ENCODE peak calls at places on chromosomes 4 and X, in nine cellular contexts. One of them, this sample, is unnamed.

GRCh38 chr4:143292858-143293257 is 43.8 kb upstream of the GAB1 start:
- DNase-seq in CD4-positive, alpha-beta T cell: no peak
- DNase-seq in GM12865: no peak
- DNase-seq in right atrium auricular region: no peak
- DNase-seq in Peyer's patch: no peak
- DNase-seq in kidney: no peak
- DNase-seq in endodermal cell: no peak
- DNase-seq in A549: no peak
- DNase-seq in H1: no peak
- DNase-seq in this sample: no peak

GRCh38 chr4:1512081-1512737 is 106.0 kb upstream of the NKX1-1 start:
- DNase-seq in right atrium auricular region: no peak
- DNase-seq in kidney: peak
- DNase-seq in A549: no peak
- DNase-seq in Peyer's patch: no peak
- DNase-seq in CD4-positive, alpha-beta T cell: no peak
- DNase-seq in GM12865: no peak
- DNase-seq in H1: no peak
- DNase-seq in endodermal cell: no peak
- DNase-seq in this sample: no peak

GRCh38 chr4:41124916-41125548 is 89.3 kb downstream of the APBB2 start:
- DNase-seq in A549: no peak
- DNase-seq in H1: peak
- DNase-seq in endodermal cell: peak
- DNase-seq in right atrium auricular region: no peak
- DNase-seq in GM12865: no peak
- DNase-seq in kidney: no peak
- DNase-seq in Peyer's patch: no peak
- DNase-seq in CD4-positive, alpha-beta T cell: no peak
- DNase-seq in this sample: no peak

GRCh38 chrX:76454456-76454927 is 27.0 kb downstream of the MAGEE1 start:
- DNase-seq in CD4-positive, alpha-beta T cell: no peak
- DNase-seq in Peyer's patch: no peak
- DNase-seq in endodermal cell: peak
- DNase-seq in GM12865: peak
- DNase-seq in kidney: no peak
- DNase-seq in A549: no peak
- DNase-seq in right atrium auricular region: no peak
- DNase-seq in H1: no peak
- DNase-seq in this sample: no peak

GRCh38 chr4:88938138-88938537 is 118.8 kb downstream of the FAM13A start:
- DNase-seq in H1: no peak
- DNase-seq in CD4-positive, alpha-beta T cell: no peak
- DNase-seq in kidney: no peak
- DNase-seq in right atrium auricular region: no peak
- DNase-seq in endodermal cell: no peak
- DNase-seq in A549: no peak
- DNase-seq in GM12865: no peak
- DNase-seq in Peyer's patch: no peak
- DNase-seq in this sample: no peak

GRCh38 chrX:723781-724180 is 93.2 kb downstream of the SHOX start:
- DNase-seq in A549: no peak
- DNase-seq in CD4-positive, alpha-beta T cell: no peak
- DNase-seq in H1: no peak
- DNase-seq in GM12865: no peak
- DNase-seq in Peyer's patch: no peak
- DNase-seq in endodermal cell: no peak
- DNase-seq in right atrium auricular region: no peak
- DNase-seq in kidney: no peak
- DNase-seq in this sample: no peak

GRCh38 chr4:132540797-132541196 is 608.3 kb upstream of the PCDH10 start:
- DNase-seq in H1: no peak
- DNase-seq in CD4-positive, alpha-beta T cell: no peak
- DNase-seq in endodermal cell: no peak
- DNase-seq in kidney: no peak
- DNase-seq in A549: no peak
- DNase-seq in Peyer's patch: no peak
- DNase-seq in GM12865: no peak
- DNase-seq in right atrium auricular region: no peak
- DNase-seq in this sample: no peak

GRCh38 chr4:82948647-82949204 is 48.2 kb downstream of the THAP9 start:
- DNase-seq in endodermal cell: no peak
- DNase-seq in A549: no peak
- DNase-seq in GM12865: no peak
- DNase-seq in kidney: no peak
- DNase-seq in CD4-positive, alpha-beta T cell: no peak
- DNase-seq in H1: no peak
- DNase-seq in Peyer's patch: no peak
- DNase-seq in right atrium auricular region: no peak
- DNase-seq in this sample: no peak

GRCh38 chr4:138659640-138660325 is 355.8 kb upstream of the NOCT start:
- DNase-seq in right atrium auricular region: no peak
- DNase-seq in CD4-positive, alpha-beta T cell: no peak
- DNase-seq in Peyer's patch: no peak
- DNase-seq in H1: peak
- DNase-seq in kidney: no peak
- DNase-seq in endodermal cell: peak
- DNase-seq in GM12865: no peak
- DNase-seq in A549: no peak
- DNase-seq in this sample: no peak

DNA sequence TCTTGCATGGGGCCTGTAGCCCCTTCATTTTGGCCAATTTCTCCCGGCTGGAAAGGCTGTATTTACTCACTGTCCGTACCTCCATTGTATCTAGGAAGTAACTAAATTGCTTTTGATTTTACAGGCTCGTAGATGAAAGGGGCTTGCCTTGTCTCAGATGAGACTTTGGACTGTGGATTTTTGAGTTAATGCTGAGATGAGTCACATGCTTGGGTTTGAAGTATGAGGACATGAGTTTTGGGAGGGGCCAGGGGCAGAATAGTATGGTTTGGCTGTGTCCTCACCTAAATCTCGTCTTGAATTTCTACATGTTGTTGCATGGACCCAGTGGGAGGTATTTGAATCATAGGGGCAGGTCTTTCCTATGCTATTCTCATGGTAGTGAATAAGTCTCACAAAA is 407.6 kb upstream of the NDST3 start:
- DNase-seq in H1: no peak
- DNase-seq in CD4-positive, alpha-beta T cell: no peak
- DNase-seq in right atrium auricular region: no peak
- DNase-seq in Peyer's patch: no peak
- DNase-seq in kidney: no peak
- DNase-seq in A549: no peak
- DNase-seq in endodermal cell: no peak
- DNase-seq in GM12865: no peak
- DNase-seq in this sample: no peak
- TF ChIP-seq CTCF in H1: no peak
- TF ChIP-seq CTCF in CD4-positive, alpha-beta T cell: no peak
- TF ChIP-seq CTCF in right atrium auricular region: no peak
- TF ChIP-seq CTCF in Peyer's patch: no peak
- TF ChIP-seq CTCF in kidney: no peak
- TF ChIP-seq CTCF in A549: no peak
- TF ChIP-seq CTCF in endodermal cell: no peak
- TF ChIP-seq CTCF in GM12865: no peak
- TF ChIP-seq CTCF in this sample: no peak

DNA sequence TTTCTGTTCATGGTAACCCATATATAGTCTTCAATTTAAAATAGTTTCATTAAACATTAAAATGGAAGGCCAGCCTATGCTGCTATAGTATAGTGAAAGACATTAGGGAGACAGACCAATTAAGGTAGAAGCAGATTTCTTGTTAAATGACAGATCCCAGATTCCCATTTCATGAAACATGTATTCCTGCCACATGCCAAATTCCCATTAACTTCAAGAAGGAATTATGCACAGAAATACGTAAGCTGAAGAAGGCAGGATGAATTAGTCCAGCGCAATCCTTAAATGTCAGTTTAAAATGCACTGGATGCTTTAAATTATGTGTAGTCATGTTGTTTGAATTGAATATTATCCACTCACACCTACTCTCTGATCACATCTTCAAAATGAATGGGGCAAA is 424.9 kb downstream of the SH2D1A start:
- DNase-seq in endodermal cell: no peak
- DNase-seq in right atrium auricular region: no peak
- DNase-seq in kidney: no peak
- DNase-seq in H1: no peak
- DNase-seq in GM12865: no peak
- DNase-seq in Peyer's patch: no peak
- DNase-seq in A549: no peak
- DNase-seq in CD4-positive, alpha-beta T cell: no peak
- DNase-seq in this sample: no peak
- TF ChIP-seq CTCF in endodermal cell: no peak
- TF ChIP-seq CTCF in right atrium auricular region: no peak
- TF ChIP-seq CTCF in kidney: no peak
- TF ChIP-seq CTCF in H1: no peak
- TF ChIP-seq CTCF in GM12865: no peak
- TF ChIP-seq CTCF in Peyer's patch: no peak
- TF ChIP-seq CTCF in A549: no peak
- TF ChIP-seq CTCF in CD4-positive, alpha-beta T cell: no peak
- TF ChIP-seq CTCF in this sample: no peak

GRCh38 chr4:154511990-154512389 is 20.4 kb upstream of the DCHS2 start:
- DNase-seq in GM12865: no peak
- DNase-seq in Peyer's patch: no peak
- DNase-seq in kidney: no peak
- DNase-seq in right atrium auricular region: no peak
- DNase-seq in endodermal cell: no peak
- DNase-seq in A549: no peak
- DNase-seq in CD4-positive, alpha-beta T cell: no peak
- DNase-seq in H1: no peak
- DNase-seq in this sample: no peak

GRCh38 chr4:154507170-154507569 is 15.6 kb upstream of the DCHS2 start:
- DNase-seq in Peyer's patch: no peak
- DNase-seq in endodermal cell: no peak
- DNase-seq in right atrium auricular region: no peak
- DNase-seq in A549: no peak
- DNase-seq in kidney: no peak
- DNase-seq in GM12865: no peak
- DNase-seq in CD4-positive, alpha-beta T cell: no peak
- DNase-seq in H1: no peak
- DNase-seq in this sample: no peak

GRCh38 chr4:154503598-154503997 is 12.0 kb upstream of the DCHS2 start:
- DNase-seq in CD4-positive, alpha-beta T cell: no peak
- DNase-seq in endodermal cell: no peak
- DNase-seq in A549: peak
- DNase-seq in right atrium auricular region: no peak
- DNase-seq in Peyer's patch: no peak
- DNase-seq in kidney: no peak
- DNase-seq in H1: no peak
- DNase-seq in GM12865: no peak
- DNase-seq in this sample: no peak

DNA sequence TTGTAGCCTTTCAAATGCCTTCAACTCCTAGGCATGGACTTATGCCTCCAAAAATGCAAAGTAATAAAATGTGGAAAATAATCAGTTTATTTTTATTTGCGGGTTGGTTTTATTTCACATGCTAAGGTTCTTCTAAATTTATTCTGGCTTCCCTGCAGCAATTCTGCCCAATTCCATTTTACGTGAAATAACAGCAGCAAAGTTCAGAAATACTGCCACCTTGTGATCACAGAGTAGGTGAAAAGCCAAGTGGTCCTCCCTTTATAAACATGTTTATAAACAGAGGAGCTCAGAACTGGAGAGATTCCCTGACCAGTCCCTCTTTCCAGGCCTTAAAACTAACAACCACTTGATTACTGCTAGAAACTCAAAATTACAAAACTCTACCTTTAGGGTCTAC is 14.7 kb upstream of the DCHS2 start:
- DNase-seq in right atrium auricular region: no peak
- DNase-seq in CD4-positive, alpha-beta T cell: no peak
- DNase-seq in GM12865: peak
- DNase-seq in endodermal cell: no peak
- DNase-seq in Peyer's patch: no peak
- DNase-seq in H1: no peak
- DNase-seq in A549: no peak
- DNase-seq in kidney: no peak
- DNase-seq in this sample: no peak
- TF ChIP-seq CTCF in right atrium auricular region: no peak
- TF ChIP-seq CTCF in CD4-positive, alpha-beta T cell: peak
- TF ChIP-seq CTCF in GM12865: peak
- TF ChIP-seq CTCF in endodermal cell: peak
- TF ChIP-seq CTCF in Peyer's patch: peak
- TF ChIP-seq CTCF in H1: no peak
- TF ChIP-seq CTCF in A549: peak
- TF ChIP-seq CTCF in kidney: peak
- TF ChIP-seq CTCF in this sample: peak

DNA sequence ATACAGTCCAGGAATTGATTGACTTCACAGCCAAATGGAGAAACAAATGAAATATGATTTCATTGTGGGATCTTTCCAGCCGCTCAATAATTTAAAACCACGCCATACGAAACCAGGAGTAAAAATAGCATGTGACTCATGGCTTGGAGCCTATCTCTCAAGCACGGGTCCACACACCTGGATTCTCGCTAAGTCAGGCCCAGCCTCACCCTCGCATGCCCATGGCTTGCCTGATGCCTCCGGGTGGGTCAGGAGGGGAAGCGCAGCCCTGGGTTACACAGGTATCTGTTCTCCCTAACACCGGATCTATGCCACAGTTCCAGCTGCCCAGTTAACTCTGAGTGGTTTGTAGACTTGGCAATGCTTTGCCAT is 5.6 kb upstream of the ABLIM2 start:
- DNase-seq in H1: no peak
- DNase-seq in kidney: no peak
- DNase-seq in CD4-positive, alpha-beta T cell: no peak
- DNase-seq in GM12865: no peak
- DNase-seq in right atrium auricular region: no peak
- DNase-seq in endodermal cell: no peak
- DNase-seq in A549: no peak
- DNase-seq in Peyer's patch: no peak
- DNase-seq in this sample: no peak
- TF ChIP-seq CTCF in H1: no peak
- TF ChIP-seq CTCF in kidney: no peak
- TF ChIP-seq CTCF in CD4-positive, alpha-beta T cell: no peak
- TF ChIP-seq CTCF in GM12865: no peak
- TF ChIP-seq CTCF in right atrium auricular region: no peak
- TF ChIP-seq CTCF in endodermal cell: no peak
- TF ChIP-seq CTCF in A549: no peak
- TF ChIP-seq CTCF in Peyer's patch: no peak
- TF ChIP-seq CTCF in this sample: no peak

GRCh38 chrX:138150709-138151108 is 560.8 kb downstream of the FGF13 start:
- DNase-seq in right atrium auricular region: no peak
- DNase-seq in kidney: no peak
- DNase-seq in CD4-positive, alpha-beta T cell: no peak
- DNase-seq in Peyer's patch: no peak
- DNase-seq in A549: no peak
- DNase-seq in GM12865: peak
- DNase-seq in H1: no peak
- DNase-seq in endodermal cell: no peak
- DNase-seq in this sample: no peak
- TF ChIP-seq CTCF in right atrium auricular region: no peak
- TF ChIP-seq CTCF in kidney: no peak
- TF ChIP-seq CTCF in CD4-positive, alpha-beta T cell: no peak
- TF ChIP-seq CTCF in Peyer's patch: no peak
- TF ChIP-seq CTCF in A549: no peak
- TF ChIP-seq CTCF in GM12865: no peak
- TF ChIP-seq CTCF in H1: no peak
- TF ChIP-seq CTCF in endodermal cell: peak
- TF ChIP-seq CTCF in this sample: no peak